ENCODE peak calls at places on chromosomes 13 and 19, in ten cellular contexts. One of them, this sample, is unnamed.

GRCh38 chr19:29644179-29644578 is 21.1 kb upstream of the PLEKHF1 start:
- DNase-seq in CD8-positive, alpha-beta memory T cell: no peak
- DNase-seq in transverse colon: no peak
- DNase-seq in heart left ventricle: no peak
- DNase-seq in heart right ventricle: no peak
- DNase-seq in aorta: no peak
- DNase-seq in ascending aorta: no peak
- DNase-seq in effector memory CD4-positive, alpha-beta T cell: no peak
- DNase-seq in tibial artery: no peak
- DNase-seq in HepG2: no peak
- DNase-seq in this sample: no peak

GRCh38 chr13:26965976-26966375 is 205.4 kb upstream of the GPR12 start:
- DNase-seq in CD8-positive, alpha-beta memory T cell: no peak
- DNase-seq in transverse colon: no peak
- DNase-seq in heart left ventricle: peak; percentile 85
- DNase-seq in heart right ventricle: peak; percentile 71
- DNase-seq in aorta: no peak
- DNase-seq in ascending aorta: no peak
- DNase-seq in effector memory CD4-positive, alpha-beta T cell: no peak
- DNase-seq in tibial artery: no peak
- DNase-seq in HepG2: no peak
- DNase-seq in this sample: no peak

GRCh38 chr19:51094696-51095279 is 12.1 kb upstream of the KLK14 start:
- DNase-seq in CD8-positive, alpha-beta memory T cell: peak; percentile 17
- DNase-seq in transverse colon: no peak
- DNase-seq in heart left ventricle: no peak
- DNase-seq in heart right ventricle: peak; percentile 30
- DNase-seq in aorta: peak; percentile 76
- DNase-seq in ascending aorta: no peak
- DNase-seq in effector memory CD4-positive, alpha-beta T cell: peak; percentile 11
- DNase-seq in tibial artery: no peak
- DNase-seq in HepG2: peak; percentile 13
- DNase-seq in this sample: no peak

GRCh38 chr19:23699521-23699860 is 12.5 kb upstream of the ZNF675 start:
- DNase-seq in CD8-positive, alpha-beta memory T cell: no peak
- DNase-seq in transverse colon: no peak
- DNase-seq in heart left ventricle: no peak
- DNase-seq in heart right ventricle: no peak
- DNase-seq in aorta: no peak
- DNase-seq in ascending aorta: no peak
- DNase-seq in effector memory CD4-positive, alpha-beta T cell: no peak
- DNase-seq in tibial artery: no peak
- DNase-seq in HepG2: no peak
- DNase-seq in this sample: no peak

GRCh38 chr19:2446390-2446789 is 10.4 kb downstream of the LMNB2 start:
- DNase-seq in CD8-positive, alpha-beta memory T cell: no peak
- DNase-seq in transverse colon: no peak
- DNase-seq in heart left ventricle: no peak
- DNase-seq in heart right ventricle: no peak
- DNase-seq in aorta: no peak
- DNase-seq in ascending aorta: no peak
- DNase-seq in effector memory CD4-positive, alpha-beta T cell: no peak
- DNase-seq in tibial artery: no peak
- DNase-seq in HepG2: no peak
- DNase-seq in this sample: no peak

GRCh38 chr13:34931572-34931971 is 10.5 kb upstream of the NBEA start:
- DNase-seq in CD8-positive, alpha-beta memory T cell: no peak
- DNase-seq in transverse colon: no peak
- DNase-seq in heart left ventricle: no peak
- DNase-seq in heart right ventricle: no peak
- DNase-seq in aorta: no peak
- DNase-seq in ascending aorta: no peak
- DNase-seq in effector memory CD4-positive, alpha-beta T cell: no peak
- DNase-seq in tibial artery: no peak
- DNase-seq in HepG2: peak; percentile 18
- DNase-seq in this sample: no peak

GRCh38 chr13:41458187-41458938 is 1.0 kb downstream of the RGCC start:
- DNase-seq in CD8-positive, alpha-beta memory T cell: peak; percentile 32
- DNase-seq in transverse colon: peak; percentile 36
- DNase-seq in heart left ventricle: peak; percentile 32
- DNase-seq in heart right ventricle: peak; percentile 41
- DNase-seq in aorta: peak; percentile 84
- DNase-seq in ascending aorta: no peak
- DNase-seq in effector memory CD4-positive, alpha-beta T cell: no peak
- DNase-seq in tibial artery: no peak
- DNase-seq in HepG2: no peak
- DNase-seq in this sample: no peak

GRCh38 chr19:19487077-19488040 is 28.0 kb downstream of the TSSK6 start:
- DNase-seq in CD8-positive, alpha-beta memory T cell: no peak
- DNase-seq in transverse colon: no peak
- DNase-seq in heart left ventricle: no peak
- DNase-seq in heart right ventricle: no peak
- DNase-seq in aorta: no peak
- DNase-seq in ascending aorta: no peak
- DNase-seq in effector memory CD4-positive, alpha-beta T cell: no peak
- DNase-seq in tibial artery: no peak
- DNase-seq in HepG2: no peak
- DNase-seq in this sample: no peak

GRCh38 chr19:56917998-56918397 is 77.5 kb upstream of the PEG3 start:
- DNase-seq in CD8-positive, alpha-beta memory T cell: no peak
- DNase-seq in transverse colon: no peak
- DNase-seq in heart left ventricle: no peak
- DNase-seq in heart right ventricle: no peak
- DNase-seq in aorta: no peak
- DNase-seq in ascending aorta: no peak
- DNase-seq in effector memory CD4-positive, alpha-beta T cell: no peak
- DNase-seq in tibial artery: no peak
- DNase-seq in HepG2: peak; percentile 75
- DNase-seq in this sample: no peak

GRCh38 chr19:14381689-14382474 is 638 bp downstream of the ADGRE5 start:
- DNase-seq in CD8-positive, alpha-beta memory T cell: peak; percentile 72
- DNase-seq in transverse colon: peak; percentile 81
- DNase-seq in heart left ventricle: peak; percentile 36
- DNase-seq in heart right ventricle: peak; percentile 40
- DNase-seq in aorta: no peak
- DNase-seq in ascending aorta: peak; percentile 55
- DNase-seq in effector memory CD4-positive, alpha-beta T cell: peak; percentile 75
- DNase-seq in tibial artery: peak; percentile 76
- DNase-seq in HepG2: no peak
- DNase-seq in this sample: no peak

GRCh38 chr19:2129486-2129885 is 21.9 kb downstream of the AP3D1 start:
- DNase-seq in CD8-positive, alpha-beta memory T cell: no peak
- DNase-seq in transverse colon: no peak
- DNase-seq in heart left ventricle: peak; percentile 39
- DNase-seq in heart right ventricle: peak; percentile 68
- DNase-seq in aorta: no peak
- DNase-seq in ascending aorta: no peak
- DNase-seq in effector memory CD4-positive, alpha-beta T cell: no peak
- DNase-seq in tibial artery: no peak
- DNase-seq in HepG2: no peak
- DNase-seq in this sample: no peak

GRCh38 chr19:17718988-17719711 is at the start of gene MAP1S:
- DNase-seq in CD8-positive, alpha-beta memory T cell: peak; percentile 54
- DNase-seq in transverse colon: peak; percentile 63
- DNase-seq in heart left ventricle: peak; percentile 59
- DNase-seq in heart right ventricle: peak; percentile 72
- DNase-seq in aorta: peak; percentile 88
- DNase-seq in ascending aorta: no peak
- DNase-seq in effector memory CD4-positive, alpha-beta T cell: peak; percentile 42
- DNase-seq in tibial artery: peak; percentile 79
- DNase-seq in HepG2: peak; percentile 45
- DNase-seq in this sample: no peak

GRCh38 chr19:17555929-17556813 is 722 bp downstream of the COLGALT1 start:
- DNase-seq in CD8-positive, alpha-beta memory T cell: peak; percentile 22
- DNase-seq in transverse colon: peak; percentile 81
- DNase-seq in heart left ventricle: peak; percentile 75
- DNase-seq in heart right ventricle: peak; percentile 75
- DNase-seq in aorta: peak; percentile 84
- DNase-seq in ascending aorta: no peak
- DNase-seq in effector memory CD4-positive, alpha-beta T cell: peak; percentile 23
- DNase-seq in tibial artery: peak; percentile 80
- DNase-seq in HepG2: no peak
- DNase-seq in this sample: no peak

GRCh38 chr13:37058801-37059135 is 720 bp downstream of the SUPT20H start:
- DNase-seq in CD8-positive, alpha-beta memory T cell: peak; percentile 11
- DNase-seq in transverse colon: no peak
- DNase-seq in heart left ventricle: no peak
- DNase-seq in heart right ventricle: no peak
- DNase-seq in aorta: no peak
- DNase-seq in ascending aorta: no peak
- DNase-seq in effector memory CD4-positive, alpha-beta T cell: no peak
- DNase-seq in tibial artery: no peak
- DNase-seq in HepG2: no peak
- DNase-seq in this sample: no peak

DNA sequence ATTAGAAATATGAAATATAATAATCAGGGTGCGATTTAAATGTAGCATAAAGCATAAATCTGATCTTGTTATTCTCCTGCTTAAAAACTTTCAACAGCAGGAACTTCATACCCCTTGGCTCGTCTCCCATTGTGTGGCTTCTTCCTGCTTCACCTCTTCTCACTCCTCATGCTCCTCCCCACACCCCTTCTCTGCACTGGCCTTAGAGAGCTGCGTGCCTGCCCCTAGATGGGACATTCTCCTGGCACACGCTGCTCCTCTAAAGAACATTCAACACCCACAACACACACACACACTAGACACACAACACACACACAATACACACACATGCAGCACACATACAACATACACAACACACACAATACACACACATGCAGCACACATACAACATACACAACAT is 104.6 kb upstream of the RAP2A start:
- DNase-seq in CD8-positive, alpha-beta memory T cell: no peak
- DNase-seq in transverse colon: no peak
- DNase-seq in heart left ventricle: no peak
- DNase-seq in heart right ventricle: no peak
- DNase-seq in aorta: no peak
- DNase-seq in ascending aorta: no peak
- DNase-seq in effector memory CD4-positive, alpha-beta T cell: no peak
- DNase-seq in tibial artery: no peak
- DNase-seq in HepG2: no peak
- DNase-seq in this sample: no peak
- H3K27ac ChIP-seq in CD8-positive, alpha-beta memory T cell: no peak overlapping the region
- H3K27ac ChIP-seq in transverse colon: no peak overlapping the region
- H3K27ac ChIP-seq in heart left ventricle: no peak overlapping the region
- H3K27ac ChIP-seq in heart right ventricle: no peak overlapping the region
- H3K27ac ChIP-seq in aorta: no peak overlapping the region
- H3K27ac ChIP-seq in ascending aorta: no peak overlapping the region
- H3K27ac ChIP-seq in effector memory CD4-positive, alpha-beta T cell: no peak overlapping the region
- H3K27ac ChIP-seq in tibial artery: peak overlapping the region; percentile 31
- H3K27ac ChIP-seq in HepG2: no peak overlapping the region
- H3K27ac ChIP-seq in this sample: no peak overlapping the region

DNA sequence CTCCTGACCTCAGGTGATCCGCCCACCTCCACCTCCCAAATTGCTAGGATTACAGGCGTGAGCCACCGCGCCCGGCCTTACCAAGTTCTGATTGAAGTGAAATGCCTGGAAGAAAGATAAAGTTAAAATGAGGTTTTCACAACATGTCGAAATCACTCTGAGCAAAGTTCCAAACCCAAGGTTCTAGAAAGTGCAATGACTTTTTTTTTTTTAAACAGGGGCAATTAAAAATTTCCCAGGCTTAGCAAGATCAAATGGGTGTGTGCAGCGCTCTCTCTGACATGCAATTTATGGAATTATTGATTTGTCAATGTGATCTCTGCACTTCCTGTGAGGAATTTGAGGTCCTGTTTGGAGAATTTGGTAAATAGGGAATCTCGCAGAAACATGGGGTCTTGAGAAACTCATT is 12.8 kb upstream of the MAP2K2 start:
- DNase-seq in CD8-positive, alpha-beta memory T cell: no peak
- DNase-seq in transverse colon: peak; percentile 56
- DNase-seq in heart left ventricle: no peak
- DNase-seq in heart right ventricle: no peak
- DNase-seq in aorta: no peak
- DNase-seq in ascending aorta: no peak
- DNase-seq in effector memory CD4-positive, alpha-beta T cell: no peak
- DNase-seq in tibial artery: no peak
- DNase-seq in HepG2: peak; percentile 54
- DNase-seq in this sample: no peak
- H3K4me1 ChIP-seq in CD8-positive, alpha-beta memory T cell: peaks cover 9% of the 10 kb centered on the region
- H3K4me1 ChIP-seq in transverse colon: peaks cover 17% of the 10 kb centered on the region
- H3K4me1 ChIP-seq in heart left ventricle: peaks cover 4% of the 10 kb centered on the region
- H3K4me1 ChIP-seq in heart right ventricle: no peaks in the 10 kb centered on the region
- H3K4me1 ChIP-seq in aorta: no peaks in the 10 kb centered on the region
- H3K4me1 ChIP-seq in ascending aorta: no peaks in the 10 kb centered on the region
- H3K4me1 ChIP-seq in effector memory CD4-positive, alpha-beta T cell: no peaks in the 10 kb centered on the region
- H3K4me1 ChIP-seq in tibial artery: no peaks in the 10 kb centered on the region
- H3K4me1 ChIP-seq in HepG2: peaks cover 58% of the 10 kb centered on the region
- H3K4me1 ChIP-seq in this sample: no peaks in the 10 kb centered on the region

GRCh38 chr19:15934332-15935078 is at the start of gene CYP4F11:
- DNase-seq in CD8-positive, alpha-beta memory T cell: no peak
- DNase-seq in transverse colon: peak; percentile 95
- DNase-seq in heart left ventricle: peak; percentile 22
- DNase-seq in heart right ventricle: peak; percentile 69
- DNase-seq in aorta: peak; percentile 94
- DNase-seq in ascending aorta: no peak
- DNase-seq in effector memory CD4-positive, alpha-beta T cell: no peak
- DNase-seq in tibial artery: peak; percentile 89
- DNase-seq in HepG2: peak; percentile 87
- DNase-seq in this sample: no peak

GRCh38 chr19:15935167-15935702 is 906 bp upstream of the CYP4F11 start:
- DNase-seq in CD8-positive, alpha-beta memory T cell: no peak
- DNase-seq in transverse colon: peak; percentile 13
- DNase-seq in heart left ventricle: no peak
- DNase-seq in heart right ventricle: no peak
- DNase-seq in aorta: no peak
- DNase-seq in ascending aorta: no peak
- DNase-seq in effector memory CD4-positive, alpha-beta T cell: no peak
- DNase-seq in tibial artery: no peak
- DNase-seq in HepG2: peak; percentile 39
- DNase-seq in this sample: no peak

GRCh38 chr19:15937771-15938170 is 3.4 kb upstream of the CYP4F11 start:
- DNase-seq in CD8-positive, alpha-beta memory T cell: no peak
- DNase-seq in transverse colon: no peak
- DNase-seq in heart left ventricle: no peak
- DNase-seq in heart right ventricle: no peak
- DNase-seq in aorta: no peak
- DNase-seq in ascending aorta: no peak
- DNase-seq in effector memory CD4-positive, alpha-beta T cell: no peak
- DNase-seq in tibial artery: no peak
- DNase-seq in HepG2: no peak
- DNase-seq in this sample: no peak

GRCh38 chr19:15936950-15937349 is 2.6 kb upstream of the CYP4F11 start:
- DNase-seq in CD8-positive, alpha-beta memory T cell: no peak
- DNase-seq in transverse colon: no peak
- DNase-seq in heart left ventricle: no peak
- DNase-seq in heart right ventricle: no peak
- DNase-seq in aorta: no peak
- DNase-seq in ascending aorta: no peak
- DNase-seq in effector memory CD4-positive, alpha-beta T cell: no peak
- DNase-seq in tibial artery: no peak
- DNase-seq in HepG2: no peak
- DNase-seq in this sample: no peak

GRCh38 chr19:15936173-15936572 is 1.8 kb upstream of the CYP4F11 start:
- DNase-seq in CD8-positive, alpha-beta memory T cell: no peak
- DNase-seq in transverse colon: no peak
- DNase-seq in heart left ventricle: no peak
- DNase-seq in heart right ventricle: no peak
- DNase-seq in aorta: no peak
- DNase-seq in ascending aorta: no peak
- DNase-seq in effector memory CD4-positive, alpha-beta T cell: no peak
- DNase-seq in tibial artery: no peak
- DNase-seq in HepG2: no peak
- DNase-seq in this sample: no peak
- H3K9me3 ChIP-seq in CD8-positive, alpha-beta memory T cell: no peaks in the 10 kb centered on the region
- H3K9me3 ChIP-seq in transverse colon: no peaks in the 10 kb centered on the region
- H3K9me3 ChIP-seq in heart left ventricle: no peaks in the 10 kb centered on the region
- H3K9me3 ChIP-seq in heart right ventricle: no peaks in the 10 kb centered on the region
- H3K9me3 ChIP-seq in aorta: peaks cover 2% of the 10 kb centered on the region
- H3K9me3 ChIP-seq in ascending aorta: no peaks in the 10 kb centered on the region
- H3K9me3 ChIP-seq in effector memory CD4-positive, alpha-beta T cell: no peaks in the 10 kb centered on the region
- H3K9me3 ChIP-seq in tibial artery: peaks cover 8% of the 10 kb centered on the region
- H3K9me3 ChIP-seq in HepG2: no peaks in the 10 kb centered on the region
- H3K9me3 ChIP-seq in this sample: peaks cover 33% of the 10 kb centered on the region

GRCh38 chr19:4724252-4724514 is 541 bp upstream of the DPP9 start:
- DNase-seq in CD8-positive, alpha-beta memory T cell: no peak
- DNase-seq in transverse colon: peak; percentile 44
- DNase-seq in heart left ventricle: no peak
- DNase-seq in heart right ventricle: no peak
- DNase-seq in aorta: no peak
- DNase-seq in ascending aorta: no peak
- DNase-seq in effector memory CD4-positive, alpha-beta T cell: no peak
- DNase-seq in tibial artery: no peak
- DNase-seq in HepG2: no peak
- DNase-seq in this sample: no peak
- H3K27ac ChIP-seq in CD8-positive, alpha-beta memory T cell: peak overlapping the region; percentile 82
- H3K27ac ChIP-seq in transverse colon: peak overlapping the region; percentile 96
- H3K27ac ChIP-seq in heart left ventricle: peak overlapping the region; percentile 97
- H3K27ac ChIP-seq in heart right ventricle: peak overlapping the region; percentile 96
- H3K27ac ChIP-seq in aorta: no peak overlapping the region
- H3K27ac ChIP-seq in ascending aorta: peak overlapping the region; percentile 89
- H3K27ac ChIP-seq in effector memory CD4-positive, alpha-beta T cell: peak overlapping the region; percentile 39
- H3K27ac ChIP-seq in tibial artery: peak overlapping the region; percentile 92
- H3K27ac ChIP-seq in HepG2: peak overlapping the region; percentile 57
- H3K27ac ChIP-seq in this sample: no peak overlapping the region